ENCODE peak calls at places on chromosomes 6 and 20, in eight cellular contexts. H, M, O, J, F, Z, L and X are unnamed samples.

GRCh38 chr6:142693446-142693845 is 251.5 kb downstream of the HIVEP2 start:
- DNase-seq in L (no peak), J (no peak), F (no peak), O (no peak), H (peak; percentile 54), M (no peak), Z (no peak), X (no peak)

GRCh38 chr20:63175031-63175895 is 40.7 kb downstream of the YTHDF1 start:
- DNase-seq in M (no peak), H (no peak), Z (no peak), L (no peak), J (no peak), O (no peak), F (no peak), X (no peak)

GRCh38 chr20:7090753-7091310 is 323.3 kb downstream of the BMP2 start:
- DNase-seq in J (no peak), Z (no peak), H (no peak), O (no peak), M (peak; percentile 63), F (no peak), L (no peak), X (no peak)

GRCh38 chr6:134002821-134003220 is 49.6 kb downstream of the SLC2A12 start:
- DNase-seq in F (no peak), M (no peak), H (no peak), L (no peak), Z (no peak), J (no peak), O (no peak), X (no peak)

GRCh38 chr20:50575869-50576720 is 65.9 kb downstream of the PTPN1 start:
- DNase-seq in O (peak; percentile 64), H (peak; percentile 70), L (peak; percentile 44), Z (peak; percentile 70), F (peak; percentile 70), M (peak; percentile 78), J (peak; percentile 86), X (peak; percentile 60)

GRCh38 chr20:47272893-47273590 is 83.5 kb downstream of the ZMYND8 start:
- DNase-seq in F (peak; percentile 31), H (peak; percentile 69), M (peak; percentile 31), J (no peak), Z (peak; percentile 75), L (peak; percentile 66), O (peak; percentile 69), X (peak; percentile 68)

GRCh38 chr6:145820000-145820399 is 5.4 kb upstream of the FBXO30 start:
- DNase-seq in L (no peak), H (no peak), O (no peak), F (no peak), Z (no peak), M (no peak), J (no peak), X (no peak)

GRCh38 chr20:2210646-2211556 is 84.9 kb upstream of the TGM3 start:
- DNase-seq in F (no peak), O (no peak), M (peak; percentile 51), H (peak; percentile 30), J (no peak), L (no peak), Z (no peak), X (no peak)

GRCh38 chr6:105493776-105494175 is 90.9 kb upstream of the PREP start:
- DNase-seq in J (no peak), Z (no peak), M (no peak), L (no peak), H (no peak), O (no peak), F (no peak), X (no peak)

GRCh38 chr20:13037727-13038126 is 29.0 kb downstream of the SPTLC3 start:
- DNase-seq in Z (no peak), H (no peak), F (no peak), L (no peak), M (no peak), O (no peak), J (no peak), X (no peak)

GRCh38 chr20:36806049-36806448 is 32.5 kb upstream of the DSN1 start:
- DNase-seq in F (no peak), O (no peak), H (no peak), J (no peak), L (no peak), M (no peak), Z (no peak), X (no peak)

GRCh38 chr6:81894286-81894685 is 141.8 kb upstream of the TENT5A start:
- DNase-seq in M (no peak), O (no peak), J (no peak), F (peak; percentile 22), L (no peak), Z (no peak), H (peak; percentile 86), X (no peak)

DNA sequence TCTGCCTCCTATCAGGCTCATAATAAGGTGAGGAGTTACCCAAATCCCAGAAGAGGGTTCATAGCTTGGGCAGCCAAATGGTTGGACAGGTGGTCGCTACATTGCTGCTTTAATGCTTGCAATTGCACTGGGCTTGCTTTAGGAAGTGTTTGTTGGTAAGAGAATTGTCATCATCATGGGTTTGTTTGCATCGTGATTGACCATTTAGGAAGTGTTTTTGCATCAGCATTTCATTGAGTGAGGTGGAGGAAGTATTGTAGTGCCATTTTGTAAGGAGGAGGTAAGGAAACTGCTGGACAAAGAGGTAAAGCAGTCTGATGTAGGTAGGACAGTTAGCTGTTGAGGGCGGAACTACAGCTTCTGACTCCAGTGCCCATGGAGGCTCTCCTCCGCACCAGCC is 101.5 kb downstream of the ARID1B start:
- DNase-seq in F (no peak), L (no peak), Z (no peak), M (no peak), O (no peak), H (no peak), J (no peak), X (no peak)
- H3K4me1 ChIP-seq in F (peaks cover 24% of the 10 kb centered on the region), L (no peaks in the 10 kb centered on the region), Z (peaks cover 30% of the 10 kb centered on the region), M (peaks cover 53% of the 10 kb centered on the region), O (peaks cover 11% of the 10 kb centered on the region), H (no peaks in the 10 kb centered on the region), J (peaks cover 61% of the 10 kb centered on the region), X (peaks cover 32% of the 10 kb centered on the region)

DNA sequence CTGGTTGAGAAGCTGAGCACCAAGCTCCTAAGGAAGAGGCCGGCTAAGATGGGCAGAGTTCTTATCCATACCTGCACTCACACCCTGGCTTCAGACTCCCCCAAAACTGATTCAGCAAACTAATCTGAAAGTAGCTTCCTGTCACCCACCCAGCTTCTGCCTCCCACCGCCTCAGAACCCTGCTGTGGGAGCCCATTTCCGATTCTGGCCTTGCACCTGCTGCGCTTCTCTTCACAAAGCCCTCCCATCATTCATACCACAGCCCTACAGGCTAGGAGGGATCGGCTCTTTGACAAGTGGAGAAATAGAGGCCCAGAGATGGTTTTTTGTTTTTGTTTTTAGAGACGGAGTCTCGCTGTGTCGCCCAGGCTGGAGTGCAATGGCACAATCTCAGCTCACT is 28.7 kb downstream of the HM13 start:
- DNase-seq in L (no peak), H (no peak), Z (no peak), O (no peak), J (no peak), M (no peak), F (no peak), X (no peak)
- H3K36me3 ChIP-seq in L (peaks cover 82% of the 10 kb centered on the region), H (peaks cover 19% of the 10 kb centered on the region), Z (peaks cover 67% of the 10 kb centered on the region), O (peaks cover 12% of the 10 kb centered on the region), J (peaks cover 55% of the 10 kb centered on the region), M (peaks cover 11% of the 10 kb centered on the region), F (no peaks in the 10 kb centered on the region), X (peaks cover 34% of the 10 kb centered on the region)

GRCh38 chr6:109455502-109456282 is at the start of gene MICAL1:
- DNase-seq in L (peak; percentile 87), J (peak; percentile 92), O (peak; percentile 65), F (peak; percentile 70), M (peak; percentile 90), Z (peak; percentile 93), H (peak; percentile 53), X (peak; percentile 91)

GRCh38 chr6:109453594-109454482 is 1.7 kb downstream of the MICAL1 start:
- DNase-seq in J (no peak), L (no peak), Z (peak; percentile 52), F (no peak), H (peak; percentile 47), O (no peak), M (no peak), X (no peak)

GRCh38 chr6:109453156-109453555 is 2.4 kb downstream of the MICAL1 start:
- DNase-seq in H (no peak), Z (no peak), F (no peak), M (no peak), O (no peak), J (no peak), L (no peak), X (no peak)

GRCh38 chr6:109455161-109455501 is 441 bp downstream of the MICAL1 start:
- DNase-seq in O (no peak), J (no peak), M (peak; percentile 63), F (no peak), H (peak; percentile 8), Z (peak; percentile 72), L (no peak), X (peak; percentile 68)

DNA sequence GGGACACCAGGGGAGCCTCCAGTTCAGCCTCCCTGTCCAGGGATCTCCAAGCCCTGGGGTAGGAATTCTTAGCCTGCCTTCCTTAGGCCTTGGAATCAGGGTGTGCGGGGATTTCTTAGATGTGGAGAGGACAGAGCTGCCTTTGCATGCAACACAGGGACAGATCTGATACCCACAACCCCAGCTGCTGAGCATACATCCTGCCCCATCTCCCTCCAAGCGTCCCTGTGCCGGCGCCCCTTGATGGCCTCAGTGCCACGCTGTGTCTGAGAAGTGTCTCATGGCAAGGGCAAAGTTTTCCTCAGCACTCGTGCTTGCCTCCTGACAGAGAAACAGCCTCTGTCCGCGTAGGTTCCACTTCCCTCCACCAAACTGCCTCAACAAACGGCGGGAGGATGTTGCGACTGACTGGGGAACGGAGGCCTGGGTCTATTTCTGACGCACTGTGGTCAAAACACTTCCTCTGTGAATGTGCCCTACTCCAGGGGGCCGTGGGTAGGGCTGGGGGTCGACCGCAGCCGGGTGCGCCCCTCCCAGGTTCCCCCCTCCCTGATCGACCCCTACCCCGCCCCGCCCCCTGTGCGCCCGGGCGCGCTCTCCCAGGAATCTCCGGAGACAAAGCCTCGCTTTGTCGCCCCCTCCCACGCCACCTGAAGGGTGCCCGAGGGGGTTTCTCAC is 950 bp downstream of the MICAL1 start:
- DNase-seq in J (peak; percentile 75), M (peak; percentile 76), Z (peak; percentile 89), H (peak; percentile 26), O (no peak), F (no peak), L (no peak), X (peak; percentile 81)
- H3K27ac ChIP-seq in J (peak overlapping the region; percentile 86), M (peak overlapping the region; percentile 85), Z (peak overlapping the region; percentile 99), H (peak overlapping the region; percentile 89), O (no peak overlapping the region), F (no peak overlapping the region), L (no peak overlapping the region), X (peak overlapping the region; percentile 96)

GRCh38 chr20:57449398-57450354 is 58.5 kb downstream of the RBM38 start:
- DNase-seq in H (no peak), F (no peak), J (no peak), L (no peak), M (no peak), O (no peak), Z (no peak), X (no peak)

GRCh38 chr20:57450419-57450818 is 59.2 kb downstream of the RBM38 start:
- DNase-seq in Z (peak; percentile 92), F (no peak), L (peak; percentile 55), H (no peak), O (no peak), J (peak; percentile 82), M (peak; percentile 52), X (no peak)

GRCh38 chr20:57450931-57451330 is 59.7 kb downstream of the RBM38 start:
- DNase-seq in Z (peak; percentile 47), O (no peak), F (no peak), M (no peak), H (no peak), J (no peak), L (no peak), X (no peak)

GRCh38 chr20:57451356-57451755 is 60.2 kb downstream of the RBM38 start:
- DNase-seq in M (no peak), H (no peak), F (no peak), O (no peak), Z (no peak), J (no peak), L (no peak), X (no peak)

GRCh38 chr20:57448764-57449354 is 57.7 kb downstream of the RBM38 start:
- DNase-seq in H (no peak), M (no peak), O (no peak), J (no peak), L (peak; percentile 73), Z (no peak), F (no peak), X (no peak)
- H3K4me1 ChIP-seq in H (no peaks in the 10 kb centered on the region), M (peaks cover 31% of the 10 kb centered on the region), O (peaks cover 38% of the 10 kb centered on the region), J (peaks cover 4% of the 10 kb centered on the region), L (peaks cover 55% of the 10 kb centered on the region), Z (peaks cover 57% of the 10 kb centered on the region), F (peaks cover 4% of the 10 kb centered on the region), X (peaks cover 34% of the 10 kb centered on the region)